ENCODE peak calls at places on chromosomes 4 and X, in five cellular contexts. P is naive thymus-derived CD4-positive, alpha-beta T cell; G is psoas muscle; J is aorta; O is GM23248. U is an unnamed sample.

GRCh38 chr4:79623125-79623905 is 215.3 kb upstream of the GK2 start:
- DNase-seq in P (no peak), G (no peak), J (no peak), O (peak; percentile 44), U (no peak)

GRCh38 chrX:147901476-147902126 is 10.1 kb upstream of the FMR1 start:
- DNase-seq in P (no peak), G (no peak), J (no peak), O (no peak), U (peak; percentile 26)

GRCh38 chr4:168737441-168738176 is 240.8 kb downstream of the PALLD start:
- DNase-seq in P (no peak), G (no peak), J (no peak), O (no peak), U (no peak)

GRCh38 chr4:14943749-14944148 is 58.5 kb upstream of the CPEB2 start:
- DNase-seq in P (no peak), G (no peak), J (no peak), O (no peak), U (no peak)

GRCh38 chrX:11341274-11342256 is 48.4 kb downstream of the AMELX start:
- DNase-seq in P (no peak), G (peak; percentile 67), J (peak; percentile 86), O (peak; percentile 89), U (peak; percentile 88)

GRCh38 chr4:183571350-183572076 is 66.7 kb downstream of the ING2 start:
- DNase-seq in P (no peak), G (no peak), J (no peak), O (peak; percentile 42), U (peak; percentile 67)

GRCh38 chr4:102390438-102390837 is 45.2 kb upstream of the SLC39A8 start:
- DNase-seq in P (no peak), G (no peak), J (no peak), O (peak; percentile 70), U (peak; percentile 98)

GRCh38 chrX:12327836-12328235 is 189.6 kb downstream of the FRMPD4 start:
- DNase-seq in P (no peak), G (no peak), J (no peak), O (no peak), U (peak; percentile 21)

DNA sequence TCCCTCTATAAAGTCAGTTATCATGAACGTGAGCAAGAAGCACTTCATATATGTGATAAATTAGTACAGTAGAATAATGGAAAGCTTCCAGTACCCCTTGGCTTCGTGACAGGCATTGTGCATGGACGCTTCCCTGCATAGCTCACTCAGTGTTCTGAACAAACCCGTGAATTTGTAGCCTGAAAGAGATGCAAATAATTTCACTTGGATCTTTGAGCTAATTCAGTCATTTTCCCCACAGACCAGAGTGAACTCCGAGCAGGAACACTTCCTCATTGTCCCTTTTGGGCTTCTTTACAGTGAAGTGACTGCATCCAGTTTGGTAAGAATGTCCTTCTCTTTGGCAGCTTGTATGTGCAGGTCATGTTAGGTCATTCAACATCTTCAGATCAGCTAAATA is 50.1 kb downstream of the ADD1 start:
- DNase-seq in P (no peak), G (no peak), J (no peak), O (no peak), U (no peak)
- H3K36me3 ChIP-seq in P (peaks cover 21% of the 10 kb centered on the region), G (no peaks in the 10 kb centered on the region), J (peaks cover under 1% of the 10 kb centered on the region), O (peaks cover 19% of the 10 kb centered on the region), U (peaks cover 15% of the 10 kb centered on the region)

GRCh38 chr4:17816142-17816541 is 5.4 kb downstream of the NCAPG start:
- DNase-seq in P (no peak), G (no peak), J (no peak), O (no peak), U (no peak)

GRCh38 chr4:17812801-17813200 is 2.0 kb downstream of the NCAPG start:
- DNase-seq in P (no peak), G (no peak), J (no peak), O (peak; percentile 39), U (no peak)

GRCh38 chr4:17812125-17812524 is 1.3 kb downstream of the NCAPG start:
- DNase-seq in P (no peak), G (no peak), J (no peak), O (no peak), U (no peak)

GRCh38 chr4:17817027-17817426 is 6.2 kb downstream of the NCAPG start:
- DNase-seq in P (peak; percentile 44), G (no peak), J (no peak), O (peak; percentile 84), U (peak; percentile 63)

DNA sequence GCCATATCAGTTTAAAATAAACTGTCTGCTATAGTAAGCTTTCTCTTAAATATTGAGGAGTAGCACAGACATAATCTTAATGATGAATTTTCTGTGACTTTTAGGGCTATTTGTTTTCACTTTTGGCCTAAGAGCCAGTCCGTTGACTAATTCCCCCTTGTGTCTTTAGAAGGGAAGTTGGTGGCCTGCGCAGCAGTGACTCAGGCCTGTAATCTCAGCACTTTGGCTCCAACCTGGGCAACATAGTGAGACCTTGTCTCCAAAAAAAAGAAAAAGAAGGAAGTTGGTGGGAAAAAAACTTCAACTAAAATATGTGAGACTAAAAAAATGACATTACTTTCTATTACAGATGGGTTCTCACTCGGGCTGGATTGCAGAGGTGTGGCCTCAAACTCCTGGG is 3.4 kb downstream of the NCAPG start:
- DNase-seq in P (no peak), G (no peak), J (no peak), O (peak; percentile 62), U (no peak)
- H3K36me3 ChIP-seq in P (no peaks in the 10 kb centered on the region), G (no peaks in the 10 kb centered on the region), J (no peaks in the 10 kb centered on the region), O (peaks cover 5% of the 10 kb centered on the region), U (no peaks in the 10 kb centered on the region)

GRCh38 chr4:169958629-169959028 is 67.6 kb downstream of the MFAP3L start:
- DNase-seq in P (no peak), G (no peak), J (no peak), O (no peak), U (no peak)
- H3K36me3 ChIP-seq in P (no peaks in the 10 kb centered on the region), G (no peaks in the 10 kb centered on the region), J (no peaks in the 10 kb centered on the region), O (no peaks in the 10 kb centered on the region), U (no peaks in the 10 kb centered on the region)

DNA sequence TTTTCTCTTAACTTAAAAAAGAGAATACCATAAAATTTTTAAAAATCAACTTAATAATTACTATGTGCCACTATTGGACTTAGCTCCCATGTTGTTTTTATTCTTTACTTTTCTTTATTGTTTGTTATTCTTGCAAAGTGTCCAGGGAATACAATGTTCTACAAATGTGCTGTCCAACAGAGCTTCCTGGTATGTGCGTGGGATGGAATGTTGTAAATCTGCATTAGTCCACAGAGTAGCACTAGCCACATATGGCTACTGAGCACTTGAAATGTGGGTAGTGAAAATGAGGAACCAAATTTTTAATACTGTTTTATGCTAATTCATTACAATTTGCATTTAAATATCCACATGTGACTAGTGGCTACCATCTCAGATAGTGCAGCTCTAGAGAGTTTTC is 14.3 kb upstream of the CORIN start:
- DNase-seq in P (no peak), G (no peak), J (no peak), O (peak; percentile 87), U (no peak)
- H3K36me3 ChIP-seq in P (no peaks in the 10 kb centered on the region), G (peaks cover 2% of the 10 kb centered on the region), J (no peaks in the 10 kb centered on the region), O (peaks cover 17% of the 10 kb centered on the region), U (peaks cover 2% of the 10 kb centered on the region)

DNA sequence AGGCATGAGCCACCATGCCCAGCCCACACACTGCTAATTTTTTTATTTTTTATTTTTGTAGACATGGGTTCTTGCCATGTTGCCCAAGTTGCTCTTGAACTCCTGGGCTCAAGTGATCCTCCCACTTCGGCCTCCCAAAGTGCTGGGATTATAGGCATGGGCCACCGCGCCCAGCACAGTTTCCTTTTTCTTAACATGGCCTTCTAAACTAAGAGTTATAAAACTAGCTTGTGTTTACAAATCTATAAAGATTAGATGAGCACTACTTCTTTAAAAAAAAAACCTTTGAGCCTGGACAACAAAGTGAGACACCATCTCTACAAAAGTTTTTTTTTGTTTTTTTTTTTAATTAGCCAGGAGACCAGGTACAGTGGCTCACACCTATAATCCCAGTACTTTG is 10.7 kb downstream of the GRSF1 start:
- DNase-seq in P (no peak), G (no peak), J (no peak), O (no peak), U (no peak)
- H3K36me3 ChIP-seq in P (peaks cover 42% of the 10 kb centered on the region), G (peaks cover 20% of the 10 kb centered on the region), J (peaks cover 4% of the 10 kb centered on the region), O (peaks cover 86% of the 10 kb centered on the region), U (peaks cover 15% of the 10 kb centered on the region)

DNA sequence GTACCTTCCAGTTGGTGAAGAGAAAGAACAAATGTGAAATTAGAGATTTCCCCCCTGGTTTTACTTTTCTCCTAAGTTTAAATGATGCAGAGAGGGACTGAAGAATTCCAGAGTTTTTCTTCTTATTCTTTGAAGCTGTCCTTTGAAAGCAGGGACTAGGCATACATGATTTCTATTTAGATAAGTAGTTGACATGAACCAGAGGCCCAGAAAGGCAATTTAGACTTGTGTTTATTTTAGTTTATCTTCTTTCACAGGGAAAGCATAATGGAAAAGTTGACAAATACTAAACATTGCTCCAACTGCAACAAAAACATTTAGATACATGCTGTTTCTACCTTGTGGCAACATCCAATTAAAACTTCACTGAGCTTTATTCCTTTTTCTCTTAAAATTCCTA is 32.0 kb downstream of the PTPN13 start:
- DNase-seq in P (no peak), G (no peak), J (no peak), O (no peak), U (no peak)
- H3K36me3 ChIP-seq in P (no peaks in the 10 kb centered on the region), G (no peaks in the 10 kb centered on the region), J (no peaks in the 10 kb centered on the region), O (peaks cover 2% of the 10 kb centered on the region), U (no peaks in the 10 kb centered on the region)

DNA sequence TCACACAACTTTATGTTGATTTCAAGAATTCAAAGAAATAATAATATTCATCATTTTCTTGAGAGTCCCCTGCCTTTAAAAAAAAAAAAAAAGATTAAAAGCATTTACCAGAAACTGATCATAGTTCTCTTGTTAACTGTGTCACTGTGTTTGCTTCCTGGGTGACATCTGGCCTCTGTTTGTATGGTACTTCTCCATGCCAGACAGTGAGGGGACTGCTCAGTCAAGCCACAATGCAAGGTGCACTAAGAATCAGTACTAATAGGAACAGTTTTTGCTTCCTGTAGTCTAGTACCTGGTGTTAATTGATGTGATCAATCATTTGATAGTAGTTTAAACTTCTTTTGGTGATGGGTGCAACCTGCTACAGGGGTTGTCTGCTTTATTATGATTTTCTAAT is 77.5 kb downstream of the PHOX2B start:
- DNase-seq in P (no peak), G (no peak), J (no peak), O (no peak), U (no peak)
- H3K36me3 ChIP-seq in P (no peaks in the 10 kb centered on the region), G (peaks cover 5% of the 10 kb centered on the region), J (peaks cover 10% of the 10 kb centered on the region), O (no peaks in the 10 kb centered on the region), U (no peaks in the 10 kb centered on the region)

GRCh38 chr4:107945809-107946208 is 14.5 kb downstream of the CYP2U1 start:
- DNase-seq in P (no peak), G (no peak), J (no peak), O (no peak), U (no peak)

GRCh38 chr4:107951551-107951950 is 20.2 kb downstream of the CYP2U1 start:
- DNase-seq in P (no peak), G (no peak), J (no peak), O (peak; percentile 84), U (peak; percentile 83)

GRCh38 chr4:107956011-107956410 is 24.7 kb downstream of the CYP2U1 start:
- DNase-seq in P (no peak), G (no peak), J (no peak), O (no peak), U (peak; percentile 63)

DNA sequence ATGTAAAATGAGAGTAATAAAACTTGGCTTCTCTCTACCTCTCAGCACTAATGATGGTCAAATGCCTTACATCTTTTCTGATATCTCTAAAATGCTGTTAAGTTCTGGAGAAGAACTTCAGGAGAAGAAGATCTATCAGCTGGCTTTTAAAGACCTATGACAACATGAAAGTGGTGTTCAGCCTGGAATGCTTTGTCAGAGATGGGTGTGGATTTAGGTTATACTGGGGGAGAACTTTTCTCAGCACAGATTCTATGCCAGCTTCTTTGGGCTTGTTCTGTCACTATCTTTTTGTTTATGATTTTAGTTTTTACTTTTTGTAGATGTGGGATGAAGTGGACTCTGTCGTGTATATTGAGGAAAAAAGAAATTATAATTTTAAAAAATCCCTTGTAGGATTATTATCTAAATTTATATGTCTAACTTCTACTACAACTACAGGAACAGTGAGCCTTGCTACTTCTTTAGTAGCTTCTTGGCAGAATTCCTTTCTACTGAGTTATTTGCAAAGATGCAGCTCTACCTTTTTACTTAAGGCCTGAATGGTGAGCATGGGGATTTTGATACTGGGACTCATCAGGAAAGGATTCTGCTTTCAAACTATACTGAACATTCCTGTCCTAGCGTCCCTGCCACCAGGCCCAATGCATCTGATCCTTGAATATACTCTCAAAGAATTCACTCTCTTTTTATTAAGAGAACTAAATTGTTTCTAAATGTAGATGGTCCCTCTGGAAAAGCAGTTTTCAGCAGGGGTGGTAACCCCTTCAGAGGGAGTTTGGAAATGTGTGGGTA is 19.6 kb downstream of the CYP2U1 start:
- DNase-seq in P (no peak), G (no peak), J (no peak), O (peak; percentile 53), U (peak; percentile 29)
- H3K36me3 ChIP-seq in P (no peaks in the 10 kb centered on the region), G (no peaks in the 10 kb centered on the region), J (no peaks in the 10 kb centered on the region), O (no peaks in the 10 kb centered on the region), U (no peaks in the 10 kb centered on the region)